ENCODE peak calls at places on chromosome 4, in four cellular contexts. V is K562, P is GM12878, I is HCT116. K is an unnamed sample.

GRCh38 chr4:169037491-169037890 is 27.4 kb upstream of the CBR4 start:
- DNase-seq in V (no peak), P (no peak), I (no peak), K (no peak)

GRCh38 chr4:107877361-107877760 is 52.6 kb downstream of the SGMS2 start:
- DNase-seq in V (no peak), P (no peak), I (no peak), K (no peak)

GRCh38 chr4:147639388-147639787 is 22.2 kb downstream of the TMEM184C start:
- DNase-seq in V (no peak), P (no peak), I (no peak), K (no peak)

GRCh38 chr4:151957163-151957562 is 196.4 kb upstream of the GATB start:
- DNase-seq in V (no peak), P (no peak), I (no peak), K (peak)

GRCh38 chr4:9936128-9936644 is 85.1 kb downstream of the SLC2A9 start:
- DNase-seq in V (no peak), P (no peak), I (no peak), K (no peak)

GRCh38 chr4:127782025-127782274 is 172 bp upstream of the HSPA4L start:
- DNase-seq in V (peak), P (peak), I (peak), K (peak)

GRCh38 chr4:55336138-55337034 is 9.7 kb upstream of the SRD5A3 start:
- DNase-seq in V (peak), P (no peak), I (no peak), K (no peak)

GRCh38 chr4:162565730-162566129 is 401.9 kb upstream of the FSTL5 start:
- DNase-seq in V (no peak), P (no peak), I (no peak), K (no peak)

GRCh38 chr4:15601862-15602261 is 53.3 kb downstream of the FBXL5 start:
- DNase-seq in V (no peak), P (no peak), I (no peak), K (no peak)

GRCh38 chr4:71595576-71596108 is 188.2 kb downstream of the GC start:
- DNase-seq in V (no peak), P (no peak), I (no peak), K (no peak)

GRCh38 chr4:4200624-4201023 is 26.1 kb downstream of the OTOP1 start:
- DNase-seq in V (peak), P (no peak), I (no peak), K (no peak)

GRCh38 chr4:121811122-121811521 is 10.0 kb downstream of the EXOSC9 start:
- DNase-seq in V (no peak), P (no peak), I (no peak), K (no peak)

GRCh38 chr4:14022428-14022827 is 394.9 kb upstream of the BOD1L1 start:
- DNase-seq in V (no peak), P (no peak), I (no peak), K (no peak)

GRCh38 chr4:15547392-15547791 is 77.7 kb downstream of the CC2D2A start:
- DNase-seq in V (no peak), P (peak), I (no peak), K (no peak)

GRCh38 chr4:141102367-141102766 is 30.9 kb downstream of the RNF150 start:
- DNase-seq in V (no peak), P (no peak), I (no peak), K (no peak)

GRCh38 chr4:138188406-138189084 is 53.6 kb downstream of the SLC7A11 start:
- DNase-seq in V (no peak), P (no peak), I (no peak), K (no peak)

GRCh38 chr4:80710748-80711451 is 319.6 kb upstream of the BMP3 start:
- DNase-seq in V (no peak), P (no peak), I (no peak), K (no peak)

GRCh38 chr4:76585270-76585669 is 150.2 kb downstream of the SHROOM3 start:
- DNase-seq in V (no peak), P (no peak), I (no peak), K (no peak)

GRCh38 chr4:24560770-24561415 is 23.5 kb downstream of the DHX15 start:
- DNase-seq in V (no peak), P (no peak), I (no peak), K (no peak)

GRCh38 chr4:98181815-98182214 is 38.5 kb upstream of the STPG2 start:
- DNase-seq in V (no peak), P (no peak), I (no peak), K (no peak)

GRCh38 chr4:143346208-143346607 is 9.5 kb downstream of the GAB1 start:
- DNase-seq in V (no peak), P (no peak), I (no peak), K (no peak)

GRCh38 chr4:54539500-54540029 is 118.2 kb upstream of the KIT start:
- DNase-seq in V (peak), P (no peak), I (no peak), K (peak)

GRCh38 chr4:9847971-9848764 is 66.7 kb downstream of the DRD5 start:
- DNase-seq in V (no peak), P (no peak), I (no peak), K (no peak)

GRCh38 chr4:56197387-56197786 is 189.9 kb downstream of the AASDH start:
- DNase-seq in V (no peak), P (no peak), I (no peak), K (no peak)

GRCh38 chr4:109166126-109166525 is 136.3 kb downstream of the COL25A1 start:
- DNase-seq in V (no peak), P (no peak), I (no peak), K (no peak)

GRCh38 chr4:118278473-118279274 is 74.1 kb downstream of the PRSS12 start:
- DNase-seq in V (peak), P (peak), I (peak), K (peak)

GRCh38 chr4:118279328-118279727 is 73.5 kb downstream of the PRSS12 start:
- DNase-seq in V (peak), P (no peak), I (no peak), K (no peak)

GRCh38 chr4:118279920-118280432 is 72.8 kb downstream of the PRSS12 start:
- DNase-seq in V (peak), P (no peak), I (no peak), K (no peak)

GRCh38 chr4:118281611-118282442 is 71.0 kb downstream of the PRSS12 start:
- DNase-seq in V (peak), P (no peak), I (no peak), K (no peak)

GRCh38 chr4:118280501-118281218 is 72.1 kb downstream of the PRSS12 start:
- DNase-seq in V (peak), P (peak), I (peak), K (no peak)
- TF ChIP-seq EGR1 in V (no peak), P (no peak), I (no peak), K (no peak)

DNA sequence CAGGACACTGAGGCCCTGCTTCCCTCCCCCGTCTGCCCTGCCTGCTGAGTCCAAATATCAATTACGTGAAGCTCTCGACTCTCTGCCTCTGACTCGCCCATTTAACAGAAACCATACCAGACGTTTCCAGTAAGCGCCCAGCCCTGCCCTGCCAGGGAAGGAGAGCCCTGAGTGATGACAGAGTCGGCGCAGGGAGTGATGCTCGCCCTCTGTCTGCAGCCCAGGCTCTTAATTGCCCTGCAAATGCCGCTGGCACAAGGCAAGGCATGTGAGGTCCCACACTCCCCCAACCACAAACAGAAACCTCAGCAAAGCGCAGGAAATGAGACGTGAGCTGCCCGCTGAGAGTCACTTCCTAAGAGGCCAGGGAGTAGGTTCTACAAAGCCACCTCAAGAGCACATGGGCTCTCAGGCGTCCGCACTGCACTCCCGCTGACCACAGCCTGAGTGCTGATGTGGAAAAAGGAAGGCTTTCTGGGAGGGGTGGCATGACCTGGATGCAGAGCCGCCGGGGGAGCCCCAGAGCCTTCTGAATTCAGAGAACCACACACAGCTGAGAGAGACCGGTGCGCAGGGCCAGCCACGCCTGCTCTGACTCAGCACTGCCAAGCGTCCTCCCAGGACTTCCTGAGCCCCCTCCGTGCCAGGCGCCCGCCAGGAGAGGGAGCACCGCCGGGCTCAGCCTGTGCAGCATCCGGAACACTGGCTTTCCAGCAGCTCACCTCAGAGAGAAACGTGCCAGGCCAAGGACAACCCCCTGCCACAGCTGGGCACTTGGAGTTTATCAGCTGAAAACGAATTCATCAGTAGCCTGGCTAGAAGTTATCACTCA is 5.3 kb downstream of the ZFYVE28 start:
- DNase-seq in V (peak), P (peak), I (peak), K (peak)
- TF ChIP-seq EGR1 in V (no peak), P (no peak), I (no peak), K (no peak)

GRCh38 chr4:70365479-70365878 is 4.9 kb downstream of the SMR3A start:
- DNase-seq in V (no peak), P (no peak), I (no peak), K (no peak)

GRCh38 chr4:70372760-70373159 is 10.2 kb upstream of the SMR3B start:
- DNase-seq in V (no peak), P (no peak), I (no peak), K (no peak)

GRCh38 chr4:70364002-70364401 is 3.4 kb downstream of the SMR3A start:
- DNase-seq in V (no peak), P (no peak), I (no peak), K (no peak)

GRCh38 chr4:70367813-70368212 is 7.3 kb downstream of the SMR3A start:
- DNase-seq in V (no peak), P (no peak), I (no peak), K (no peak)
- TF ChIP-seq EGR1 in V (no peak), P (no peak), I (no peak), K (no peak)

GRCh38 chr4:1856071-1856919 is at the start of gene LETM1:
- DNase-seq in V (peak), P (peak), I (peak), K (peak)
- TF ChIP-seq EGR1 in V (peak), P (no peak), I (no peak), K (no peak)

K was measured in H1.